ENCODE peak calls at places on chromosomes 12 and 14, in six cellular contexts. One of them, this sample, is unnamed.

GRCh38 chr12:51970904-51971646 is 19.6 kb downstream of the ACVR1B start:
- DNase-seq in GM12878: peak; percentile 93
- DNase-seq in K562: peak; percentile 59
- DNase-seq in HepG2: peak; percentile 45
- DNase-seq in H1: peak; percentile 62
- DNase-seq in GM12891: peak; percentile 52
- DNase-seq in this sample: no peak

GRCh38 chr14:54354096-54354495 is 42.7 kb upstream of the CDKN3 start:
- DNase-seq in GM12878: no peak
- DNase-seq in H1: peak; percentile 23
- DNase-seq in GM12891: no peak
- DNase-seq in K562: no peak
- DNase-seq in HepG2: peak; percentile 99
- DNase-seq in this sample: no peak

GRCh38 chr12:52252728-52253328 is 19.8 kb downstream of the KRT7 start:
- DNase-seq in HepG2: no peak
- DNase-seq in GM12891: no peak
- DNase-seq in H1: no peak
- DNase-seq in GM12878: no peak
- DNase-seq in K562: no peak
- DNase-seq in this sample: no peak

GRCh38 chr14:35285991-35286564 is 6.1 kb upstream of the PSMA6 start:
- DNase-seq in K562: no peak
- DNase-seq in GM12891: no peak
- DNase-seq in H1: no peak
- DNase-seq in GM12878: no peak
- DNase-seq in HepG2: no peak
- DNase-seq in this sample: no peak

GRCh38 chr14:52351561-52352491 is 37.7 kb downstream of the PTGER2 start:
- DNase-seq in K562: no peak
- DNase-seq in HepG2: no peak
- DNase-seq in GM12891: no peak
- DNase-seq in H1: no peak
- DNase-seq in GM12878: peak; percentile 19
- DNase-seq in this sample: no peak

GRCh38 chr12:34600592-34601462 is 578.5 kb downstream of the ALG10 start:
- DNase-seq in GM12878: no peak
- DNase-seq in HepG2: no peak
- DNase-seq in GM12891: no peak
- DNase-seq in K562: peak; percentile 1
- DNase-seq in H1: no peak
- DNase-seq in this sample: no peak

GRCh38 chr12:15230751-15231150 is 9.5 kb upstream of the RERG start:
- DNase-seq in GM12878: no peak
- DNase-seq in HepG2: no peak
- DNase-seq in K562: no peak
- DNase-seq in GM12891: no peak
- DNase-seq in H1: no peak
- DNase-seq in this sample: no peak

GRCh38 chr14:69234106-69234505 is 25.9 kb upstream of the GALNT16 start:
- DNase-seq in HepG2: no peak
- DNase-seq in GM12891: no peak
- DNase-seq in GM12878: no peak
- DNase-seq in H1: no peak
- DNase-seq in K562: no peak
- DNase-seq in this sample: no peak

GRCh38 chr12:131117438-131118245 is 163.9 kb downstream of the ADGRD1 start:
- DNase-seq in HepG2: no peak
- DNase-seq in GM12891: no peak
- DNase-seq in H1: no peak
- DNase-seq in GM12878: no peak
- DNase-seq in K562: no peak
- DNase-seq in this sample: no peak

GRCh38 chr14:36724162-36724561 is 62.5 kb downstream of the PAX9 start:
- DNase-seq in GM12878: no peak
- DNase-seq in HepG2: no peak
- DNase-seq in H1: no peak
- DNase-seq in GM12891: no peak
- DNase-seq in K562: no peak
- DNase-seq in this sample: no peak

GRCh38 chr14:100546051-100546443 is 41.2 kb downstream of the BEGAIN start:
- DNase-seq in GM12891: no peak
- DNase-seq in K562: peak; percentile 89
- DNase-seq in H1: peak; percentile 67
- DNase-seq in HepG2: no peak
- DNase-seq in GM12878: no peak
- DNase-seq in this sample: peak; percentile 61

GRCh38 chr12:65592416-65592815 is 231.9 kb upstream of the HMGA2 start:
- DNase-seq in GM12878: no peak
- DNase-seq in GM12891: no peak
- DNase-seq in HepG2: no peak
- DNase-seq in H1: no peak
- DNase-seq in K562: no peak
- DNase-seq in this sample: no peak

GRCh38 chr12:127245009-127245408 is 1022.0 kb upstream of the TMEM132C start:
- DNase-seq in H1: no peak
- DNase-seq in GM12891: no peak
- DNase-seq in HepG2: no peak
- DNase-seq in K562: no peak
- DNase-seq in GM12878: no peak
- DNase-seq in this sample: no peak

DNA sequence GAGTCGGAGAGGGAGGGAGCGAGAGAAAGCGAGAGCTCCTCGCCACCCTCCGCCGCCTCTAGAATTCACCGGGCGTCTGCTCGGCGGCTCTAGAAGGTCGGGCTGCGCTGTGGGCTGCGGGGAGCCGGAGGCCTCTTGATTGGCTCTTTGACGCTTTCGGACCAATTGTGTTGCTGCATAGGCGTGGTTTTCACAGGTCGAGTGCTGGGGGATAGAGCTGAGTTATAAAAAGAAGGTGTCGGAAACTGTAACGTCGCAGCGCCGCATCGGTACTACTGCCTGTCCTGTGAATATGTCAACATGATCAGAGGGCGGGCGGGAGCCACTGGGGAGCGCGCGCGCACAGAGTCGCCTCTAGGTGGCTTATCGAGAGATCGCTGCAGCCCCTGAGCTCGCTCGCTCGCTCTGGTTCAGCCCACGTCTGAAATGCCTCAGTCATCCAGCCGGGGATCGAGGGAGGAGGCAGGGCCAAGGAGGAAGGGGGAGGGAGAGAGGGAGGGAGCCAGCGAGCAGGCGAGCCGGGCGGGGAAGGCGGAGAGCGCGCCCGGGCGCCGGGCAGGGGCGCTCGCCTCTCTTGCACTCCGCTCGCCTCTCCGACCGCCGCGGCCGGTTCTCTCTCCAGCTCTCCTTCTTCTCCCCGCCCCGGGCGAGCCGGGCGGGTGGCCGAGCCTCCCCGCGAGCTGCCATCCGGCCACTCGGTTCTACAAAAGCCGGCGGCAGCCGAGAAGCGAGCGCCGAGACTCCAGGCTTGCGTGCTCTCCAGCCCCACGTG is at the start of gene TBX3:
- DNase-seq in GM12891: no peak
- DNase-seq in K562: peak; percentile 91
- DNase-seq in H1: peak; percentile 85
- DNase-seq in GM12878: no peak
- DNase-seq in HepG2: peak; percentile 98
- DNase-seq in this sample: no peak
- TF ChIP-seq POLR2A in GM12891: no peak
- TF ChIP-seq POLR2A in K562: peak; percentile 48
- TF ChIP-seq POLR2A in H1: no peak
- TF ChIP-seq POLR2A in GM12878: no peak
- TF ChIP-seq POLR2A in HepG2: peak; percentile 91
- TF ChIP-seq POLR2A in this sample: no peak

GRCh38 chr12:59164991-59165718 is 244.9 kb upstream of the LRIG3 start:
- DNase-seq in HepG2: peak; percentile 13
- DNase-seq in K562: no peak
- DNase-seq in GM12878: no peak
- DNase-seq in H1: no peak
- DNase-seq in GM12891: no peak
- DNase-seq in this sample: no peak
- TF ChIP-seq TAF1 in HepG2: no peak
- TF ChIP-seq TAF1 in K562: no peak
- TF ChIP-seq TAF1 in GM12878: no peak
- TF ChIP-seq TAF1 in H1: no peak
- TF ChIP-seq TAF1 in GM12891: no peak
- TF ChIP-seq TAF1 in this sample: no peak

GRCh38 chr12:106369624-106370346 is 12.2 kb downstream of the POLR3B start:
- DNase-seq in GM12891: no peak
- DNase-seq in HepG2: no peak
- DNase-seq in K562: no peak
- DNase-seq in H1: no peak
- DNase-seq in GM12878: no peak
- DNase-seq in this sample: no peak
- TF ChIP-seq POLR2AphosphoS5 in GM12891: no peak
- TF ChIP-seq POLR2AphosphoS5 in HepG2: no peak
- TF ChIP-seq POLR2AphosphoS5 in K562: no peak
- TF ChIP-seq POLR2AphosphoS5 in H1: no peak
- TF ChIP-seq POLR2AphosphoS5 in GM12878: no peak
- TF ChIP-seq POLR2AphosphoS5 in this sample: no peak

GRCh38 chr14:74940956-74941565 is 14.3 kb downstream of the PGF start:
- DNase-seq in GM12878: no peak
- DNase-seq in K562: no peak
- DNase-seq in H1: no peak
- DNase-seq in GM12891: no peak
- DNase-seq in HepG2: no peak
- DNase-seq in this sample: no peak
- TF ChIP-seq POLR2A in GM12878: no peak
- TF ChIP-seq POLR2A in K562: no peak
- TF ChIP-seq POLR2A in H1: no peak
- TF ChIP-seq POLR2A in GM12891: no peak
- TF ChIP-seq POLR2A in HepG2: no peak
- TF ChIP-seq POLR2A in this sample: no peak